ENCODE peak calls at places on chromosome 1, in eight cellular contexts. K, Z, W, T, E, B, H and P are unnamed samples.

GRCh38 chr1:27402349-27402754 is 9.9 kb downstream of the GPR3 start:
- DNase-seq in T (peak), W (peak), K (peak), H (no peak), E (peak), B (no peak), Z (peak), P (peak)

GRCh38 chr1:90144820-90145219 is 149.9 kb downstream of the ZNF326 start:
- DNase-seq in H (no peak), Z (no peak), W (no peak), B (no peak), T (no peak), K (no peak), E (no peak), P (no peak)

GRCh38 chr1:160625321-160625720 is 21.5 kb downstream of the SLAMF1 start:
- DNase-seq in Z (no peak), W (no peak), H (no peak), K (no peak), B (no peak), T (no peak), E (no peak), P (no peak)

GRCh38 chr1:232244426-232244825 is 385.5 kb downstream of the SIPA1L2 start:
- DNase-seq in T (no peak), H (no peak), W (no peak), B (no peak), E (no peak), Z (no peak), K (no peak), P (no peak)

GRCh38 chr1:2345297-2346075 is 45.9 kb downstream of the MORN1 start:
- DNase-seq in B (no peak), Z (no peak), E (no peak), K (no peak), T (peak), H (no peak), W (no peak), P (no peak)

GRCh38 chr1:37475380-37476086 is 1.2 kb downstream of the ZC3H12A start:
- DNase-seq in Z (no peak), T (no peak), H (no peak), W (no peak), K (no peak), B (no peak), E (no peak), P (no peak)

GRCh38 chr1:11485191-11485590 is 6.2 kb downstream of the DISP3 start:
- DNase-seq in B (no peak), K (no peak), W (no peak), T (no peak), Z (no peak), E (no peak), H (no peak), P (no peak)

GRCh38 chr1:211082824-211083223 is 51.1 kb downstream of the KCNH1 start:
- DNase-seq in H (no peak), Z (peak), E (no peak), W (peak), B (no peak), T (no peak), K (no peak), P (no peak)

GRCh38 chr1:69898403-69898947 is 306.9 kb downstream of the LRRC40 start:
- DNase-seq in K (peak), W (no peak), H (no peak), T (no peak), Z (no peak), E (no peak), B (no peak), P (no peak)